ENCODE peak calls at places on chromosomes 4 and X, in five cellular contexts. I is cardiac muscle cell; H is HCT116; X is CD8-positive, alpha-beta T cell; U is psoas muscle. Q is an unnamed sample. For H3K36me3, the result is how much of the 10 kb centered on the place peaks cover.

GRCh38 chr4:101238706-101239105 is 108.6 kb downstream of the PPP3CA start:
- DNase-seq in I (no peak), H (no peak), X (no peak), U (no peak), Q (no peak)

GRCh38 chr4:40046311-40046980 is 10.2 kb upstream of the N4BP2 start:
- DNase-seq in I (peak), H (no peak), X (no peak), U (no peak), Q (no peak)

GRCh38 chr4:109251396-109251795 is 51.1 kb downstream of the COL25A1 start:
- DNase-seq in I (no peak), H (no peak), X (no peak), U (no peak), Q (no peak)

GRCh38 chr4:6770581-6771228 is 11.8 kb upstream of the KIAA0232 start:
- DNase-seq in I (no peak), H (no peak), X (no peak), U (peak), Q (no peak)

GRCh38 chrX:53362439-53362838 is 60.0 kb downstream of the SMC1A start:
- DNase-seq in I (no peak), H (no peak), X (no peak), U (no peak), Q (no peak)

GRCh38 chrX:36916941-36917340 is 91.2 kb upstream of the FAM47C start:
- DNase-seq in I (no peak), H (no peak), X (no peak), U (no peak), Q (no peak)

GRCh38 chr4:142353149-142353738 is 492.9 kb downstream of the INPP4B start:
- DNase-seq in I (peak), H (peak), X (no peak), U (no peak), Q (peak)

GRCh38 chrX:10110984-10111363 is 45.8 kb upstream of the CLCN4 start:
- DNase-seq in I (no peak), H (no peak), X (peak), U (no peak), Q (no peak)

GRCh38 chr4:183936047-183936446 is 30.9 kb downstream of the STOX2 start:
- DNase-seq in I (peak), H (no peak), X (no peak), U (no peak), Q (no peak)
- H3K27ac ChIP-seq in I (no peak), H (no peak), X (no peak), U (no peak), Q (no peak)

DNA sequence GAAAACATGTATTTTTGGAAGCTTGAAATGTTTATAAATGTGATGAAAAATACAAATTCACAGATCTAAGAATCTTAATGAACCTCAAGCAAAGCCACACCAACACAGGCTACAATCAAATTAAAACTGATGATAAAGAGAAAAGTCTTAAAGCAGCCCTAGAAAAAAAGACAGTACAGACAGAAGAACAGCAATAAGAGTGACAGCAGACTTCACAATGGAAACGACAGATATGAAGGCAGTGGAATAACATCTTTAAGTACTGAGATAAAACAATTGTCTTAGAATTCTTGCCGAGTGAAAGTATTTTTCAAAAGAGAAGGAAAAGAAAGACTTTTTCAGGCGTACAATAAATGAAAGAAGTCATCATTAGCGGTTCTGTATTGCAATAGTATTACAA is 423.6 kb upstream of the LCORL start:
- DNase-seq in I (no peak), H (no peak), X (no peak), U (no peak), Q (no peak)
- H3K4me3 ChIP-seq in I (no peak), H (no peak), X (no peak), U (no peak), Q (no peak)

DNA sequence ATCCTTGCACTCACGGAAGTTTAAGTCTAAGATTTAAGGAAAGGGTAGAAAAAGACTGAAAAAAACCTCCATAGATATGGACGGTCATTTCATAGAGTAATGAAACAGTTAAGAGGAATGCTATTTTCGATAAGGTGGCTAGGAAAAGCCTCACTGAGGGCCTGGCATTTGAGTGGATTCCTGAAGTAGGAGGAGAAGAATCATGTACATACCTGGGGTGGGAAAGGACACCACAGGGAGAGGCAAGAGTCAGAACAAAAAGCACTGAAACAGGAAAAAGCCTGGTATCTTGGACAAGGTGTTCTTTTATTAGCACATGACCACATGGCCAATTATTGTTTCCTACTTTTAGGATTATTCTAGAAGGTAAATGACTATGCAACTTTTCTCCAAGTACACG is 547.2 kb upstream of the DIPK2B start:
- DNase-seq in I (no peak), H (no peak), X (no peak), U (no peak), Q (no peak)
- H3K36me3 ChIP-seq in I (under half), H (under half), X (under half), U (under half), Q (under half)

DNA sequence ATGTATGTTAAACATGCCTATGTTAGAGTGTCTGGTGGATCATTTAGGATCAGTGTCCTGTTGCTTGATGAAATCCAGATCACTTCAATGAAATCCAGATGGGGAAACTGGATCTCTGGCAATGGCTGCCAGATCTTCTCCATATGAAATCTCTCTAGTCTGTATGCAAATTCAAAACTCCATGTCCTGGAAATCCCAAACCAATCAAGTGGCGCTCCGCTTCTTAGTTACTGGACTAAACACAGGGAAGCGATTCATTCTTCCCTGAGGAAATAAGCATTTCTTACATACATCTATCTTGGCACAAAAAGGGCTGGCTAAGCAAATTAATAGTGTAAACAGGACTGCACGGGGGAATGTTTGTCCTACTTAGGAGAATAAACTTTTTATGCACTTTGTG is 94.9 kb downstream of the HDAC8 start:
- DNase-seq in I (no peak), H (no peak), X (no peak), U (no peak), Q (no peak)
- H3K27ac ChIP-seq in I (no peak), H (no peak), X (no peak), U (no peak), Q (no peak)

GRCh38 chrX:68833448-68833805 is 4.6 kb downstream of the EFNB1 start:
- DNase-seq in I (no peak), H (no peak), X (no peak), U (no peak), Q (no peak)
- H3K4me3 ChIP-seq in I (no peak), H (no peak), X (no peak), U (no peak), Q (no peak)

Q was measured in naive thymus-derived CD4-positive, alpha-beta T cell.